ENCODE peak calls at places on chromosomes 5 and 9, in six cellular contexts. L is left ventricle myocardium inferior; Y is HCEC 1CT; J is NT2/D1; S is activated CD4-positive, alpha-beta T cell treated with anti-CD3 and anti-CD28 coated beads, Interleukin-2, amount 10 ng/mL, durations not matched to agents 7 days and 5 days; N is endothelial cell. U is an unnamed sample.

GRCh38 chr5:100595152-100595811 is 60.1 kb downstream of the FAM174A start:
- DNase-seq in L (peak), J (no peak), Y (peak), S (no peak), N (no peak), U (no peak)

GRCh38 chr9:35790025-35790384 is 1.4 kb upstream of the NPR2 start:
- DNase-seq in J (no peak), N (no peak), L (no peak), Y (no peak), S (no peak), U (no peak)

GRCh38 chr9:68999393-69000105 is 14.4 kb downstream of the PRKACG start:
- DNase-seq in L (peak), J (peak), Y (peak), N (peak), S (peak), U (peak)

GRCh38 chr5:134115806-134116175 is 1.3 kb downstream of the TCF7 start:
- DNase-seq in N (no peak), S (no peak), Y (no peak), J (no peak), L (no peak), U (no peak)

GRCh38 chr5:139461698-139462097 is 845 bp downstream of the ECSCR start:
- DNase-seq in L (no peak), S (no peak), Y (peak), N (no peak), J (no peak), U (no peak)

GRCh38 chr5:143860211-143860610 is 48.2 kb downstream of the HMHB1 start:
- DNase-seq in J (no peak), L (no peak), Y (no peak), N (no peak), S (no peak), U (no peak)

GRCh38 chr9:134618163-134618822 is 23.3 kb upstream of the COL5A1 start:
- DNase-seq in J (no peak), Y (no peak), S (no peak), L (no peak), N (no peak), U (no peak)

GRCh38 chr5:30438785-30439184 is 754.7 kb upstream of the CDH6 start:
- DNase-seq in L (no peak), S (no peak), N (no peak), Y (no peak), J (no peak), U (no peak)

GRCh38 chr9:99628843-99629242 is 192.8 kb upstream of the NR4A3 start:
- DNase-seq in L (no peak), N (no peak), S (no peak), Y (no peak), J (no peak), U (no peak)

GRCh38 chr5:76544268-76544926 is 78.8 kb downstream of the F2RL2 start:
- DNase-seq in J (no peak), N (peak), S (peak), L (no peak), Y (peak), U (peak)

GRCh38 chr9:20701058-20701457 is 17.0 kb downstream of the FOCAD start:
- DNase-seq in L (no peak), Y (no peak), J (no peak), S (no peak), N (peak), U (no peak)

GRCh38 chr5:160260881-160261815 is 31.8 kb downstream of the FABP6 start:
- DNase-seq in L (no peak), S (no peak), N (no peak), Y (peak), J (no peak), U (no peak)

GRCh38 chr5:169757016-169757415 is 119.9 kb downstream of the DOCK2 start:
- DNase-seq in S (no peak), N (no peak), Y (no peak), L (no peak), J (no peak), U (no peak)

GRCh38 chr5:171429543-171429910 is 10.1 kb downstream of the FGF18 start:
- DNase-seq in Y (no peak), J (no peak), N (no peak), L (no peak), S (no peak), U (no peak)

GRCh38 chr9:82645591-82645990 is 417.4 kb downstream of the RASEF start:
- DNase-seq in N (no peak), S (no peak), Y (no peak), L (no peak), J (no peak), U (no peak)

GRCh38 chr9:123225995-123226394 is 42.4 kb downstream of the STRBP start:
- DNase-seq in S (no peak), L (no peak), Y (peak), J (no peak), N (no peak), U (no peak)

GRCh38 chr9:25048098-25048497 is 502.4 kb upstream of the IZUMO3 start:
- DNase-seq in N (no peak), J (no peak), Y (no peak), S (no peak), L (no peak), U (no peak)

GRCh38 chr9:109110326-109111014 is 9.3 kb downstream of the TMEM245 start:
- DNase-seq in S (no peak), J (no peak), Y (peak), N (no peak), L (no peak), U (no peak)

GRCh38 chr5:139915834-139916233 is 120.2 kb downstream of the PSD2 start:
- DNase-seq in Y (no peak), L (no peak), J (no peak), S (no peak), N (no peak), U (no peak)

GRCh38 chr5:173633304-173633703 is 16.9 kb upstream of the BOD1 start:
- DNase-seq in J (no peak), L (no peak), N (no peak), S (no peak), Y (no peak), U (no peak)

GRCh38 chr5:180330810-180331646 is 22.1 kb downstream of the GFPT2 start:
- DNase-seq in Y (peak), L (peak), J (no peak), N (no peak), S (no peak), U (no peak)

GRCh38 chr9:93953492-93954435 is 1.4 kb downstream of the BARX1 start:
- DNase-seq in Y (no peak), J (no peak), L (no peak), S (no peak), N (no peak), U (no peak)

GRCh38 chr9:137166242-137167112 is 3.4 kb downstream of the LRRC26 start:
- DNase-seq in J (no peak), N (no peak), S (no peak), L (no peak), Y (no peak), U (no peak)

GRCh38 chr5:147578228-147579024 is 68.6 kb upstream of the DPYSL3 start:
- DNase-seq in N (peak), J (peak), Y (peak), S (no peak), L (no peak), U (no peak)

GRCh38 chr9:133759146-133759900 is 21.2 kb upstream of the SARDH start:
- DNase-seq in L (peak), S (no peak), Y (peak), N (no peak), J (no peak), U (no peak)

GRCh38 chr5:16037121-16037520 is 142.5 kb downstream of the MARCHF11 start:
- DNase-seq in Y (no peak), L (no peak), J (no peak), N (no peak), S (no peak), U (no peak)

GRCh38 chr9:127049044-127049443 is 73.4 kb downstream of the ANGPTL2 start:
- DNase-seq in N (peak), L (no peak), J (no peak), S (peak), Y (peak), U (no peak)

GRCh38 chr9:28255174-28255573 is 681.9 kb upstream of the C9orf72 start:
- DNase-seq in Y (no peak), S (no peak), L (no peak), N (no peak), J (no peak), U (no peak)

GRCh38 chr5:58258984-58259684 is 200.8 kb downstream of the PLK2 start:
- DNase-seq in S (no peak), L (no peak), Y (no peak), N (no peak), J (no peak), U (no peak)

GRCh38 chr9:2691626-2692025 is 25.7 kb upstream of the KCNV2 start:
- DNase-seq in L (no peak), Y (no peak), J (no peak), S (no peak), N (peak), U (no peak)

GRCh38 chr9:81559741-81560140 is 129.6 kb downstream of the TLE1 start:
- DNase-seq in N (no peak), S (no peak), Y (peak), J (no peak), L (no peak), U (no peak)

GRCh38 chr5:140674211-140674610 is 835 bp upstream of the DND1 start:
- DNase-seq in S (no peak), L (no peak), Y (no peak), J (no peak), N (no peak), U (no peak)

GRCh38 chr9:14251146-14252071 is 62.5 kb downstream of the NFIB start:
- DNase-seq in L (peak), Y (no peak), J (no peak), N (no peak), S (no peak), U (no peak)